ENCODE peak calls at places on chromosomes 3 and 15, in eight cellular contexts. One of them, this sample, is unnamed.
A peak's percentile ranks its signal among the peaks of the same experiment; 100 is the strongest.

GRCh38 chr3:41265011-41265545 is 65.8 kb downstream of the CTNNB1 start:
- DNase-seq in GM06990: no peak
- DNase-seq in endothelial cell of umbilical vein: no peak
- DNase-seq in heart left ventricle: no peak
- DNase-seq in transverse colon: no peak
- DNase-seq in sigmoid colon: no peak
- DNase-seq in pancreas: no peak
- DNase-seq in adrenal gland: no peak
- DNase-seq in this sample: no peak

GRCh38 chr3:58173670-58174472 is 36.9 kb downstream of the DNASE1L3 start:
- DNase-seq in GM06990: no peak
- DNase-seq in endothelial cell of umbilical vein: peak; percentile 60
- DNase-seq in heart left ventricle: peak; percentile 52
- DNase-seq in transverse colon: peak; percentile 48
- DNase-seq in sigmoid colon: peak; percentile 82
- DNase-seq in pancreas: peak; percentile 91
- DNase-seq in adrenal gland: no peak
- DNase-seq in this sample: no peak

GRCh38 chr3:149655826-149656599 is 1.8 kb downstream of the WWTR1 start:
- DNase-seq in GM06990: no peak
- DNase-seq in endothelial cell of umbilical vein: peak; percentile 50
- DNase-seq in heart left ventricle: no peak
- DNase-seq in transverse colon: no peak
- DNase-seq in sigmoid colon: no peak
- DNase-seq in pancreas: no peak
- DNase-seq in adrenal gland: no peak
- DNase-seq in this sample: no peak

GRCh38 chr3:901953-902778 is 190.7 kb upstream of the CNTN6 start:
- DNase-seq in GM06990: no peak
- DNase-seq in endothelial cell of umbilical vein: peak; percentile 19
- DNase-seq in heart left ventricle: no peak
- DNase-seq in transverse colon: no peak
- DNase-seq in sigmoid colon: no peak
- DNase-seq in pancreas: no peak
- DNase-seq in adrenal gland: no peak
- DNase-seq in this sample: no peak

GRCh38 chr3:54188176-54188791 is 65.9 kb downstream of the CACNA2D3 start:
- DNase-seq in GM06990: peak; percentile 2
- DNase-seq in endothelial cell of umbilical vein: peak; percentile 6
- DNase-seq in heart left ventricle: peak; percentile 43
- DNase-seq in transverse colon: peak; percentile 38
- DNase-seq in sigmoid colon: no peak
- DNase-seq in pancreas: peak; percentile 22
- DNase-seq in adrenal gland: peak; percentile 39
- DNase-seq in this sample: no peak

GRCh38 chr15:73991260-73991659 is 835 bp downstream of the STOML1 start:
- DNase-seq in GM06990: no peak
- DNase-seq in endothelial cell of umbilical vein: peak; percentile 53
- DNase-seq in heart left ventricle: peak; percentile 91
- DNase-seq in transverse colon: peak; percentile 45
- DNase-seq in sigmoid colon: peak; percentile 91
- DNase-seq in pancreas: peak; percentile 41
- DNase-seq in adrenal gland: peak; percentile 77
- DNase-seq in this sample: no peak

GRCh38 chr3:184694266-184694665 is 17.6 kb downstream of the MAGEF1 start:
- DNase-seq in GM06990: no peak
- DNase-seq in endothelial cell of umbilical vein: no peak
- DNase-seq in heart left ventricle: no peak
- DNase-seq in transverse colon: no peak
- DNase-seq in sigmoid colon: no peak
- DNase-seq in pancreas: no peak
- DNase-seq in adrenal gland: no peak
- DNase-seq in this sample: no peak

GRCh38 chr3:86702381-86702958 is 288.5 kb downstream of the VGLL3 start:
- DNase-seq in GM06990: no peak
- DNase-seq in endothelial cell of umbilical vein: peak; percentile 1
- DNase-seq in heart left ventricle: no peak
- DNase-seq in transverse colon: no peak
- DNase-seq in sigmoid colon: no peak
- DNase-seq in pancreas: no peak
- DNase-seq in adrenal gland: no peak
- DNase-seq in this sample: no peak

GRCh38 chr15:72785452-72786243 is 2.1 kb upstream of the ADPGK start:
- DNase-seq in GM06990: no peak
- DNase-seq in endothelial cell of umbilical vein: no peak
- DNase-seq in heart left ventricle: no peak
- DNase-seq in transverse colon: peak; percentile 14
- DNase-seq in sigmoid colon: no peak
- DNase-seq in pancreas: no peak
- DNase-seq in adrenal gland: no peak
- DNase-seq in this sample: no peak

GRCh38 chr3:69822501-69822900 is 83.2 kb downstream of the MITF start:
- DNase-seq in GM06990: no peak
- DNase-seq in endothelial cell of umbilical vein: no peak
- DNase-seq in heart left ventricle: no peak
- DNase-seq in transverse colon: no peak
- DNase-seq in sigmoid colon: no peak
- DNase-seq in pancreas: no peak
- DNase-seq in adrenal gland: no peak
- DNase-seq in this sample: peak; percentile 34

GRCh38 chr15:80999623-81000036 is 1.1 kb upstream of the TLNRD1 start:
- DNase-seq in GM06990: peak; percentile 59
- DNase-seq in endothelial cell of umbilical vein: no peak
- DNase-seq in heart left ventricle: peak; percentile 24
- DNase-seq in transverse colon: peak; percentile 85
- DNase-seq in sigmoid colon: no peak
- DNase-seq in pancreas: peak; percentile 86
- DNase-seq in adrenal gland: no peak
- DNase-seq in this sample: no peak
- H3K4me3 ChIP-seq in GM06990: peak overlapping the region; percentile 69
- H3K4me3 ChIP-seq in endothelial cell of umbilical vein: no peak overlapping the region
- H3K4me3 ChIP-seq in heart left ventricle: peak overlapping the region; percentile 96
- H3K4me3 ChIP-seq in transverse colon: no peak overlapping the region
- H3K4me3 ChIP-seq in sigmoid colon: peak overlapping the region; percentile 88
- H3K4me3 ChIP-seq in pancreas: peak overlapping the region; percentile 91
- H3K4me3 ChIP-seq in adrenal gland: no peak overlapping the region
- H3K4me3 ChIP-seq in this sample: no peak overlapping the region

GRCh38 chr3:49054344-49054862 is 25.2 kb upstream of the IMPDH2 start:
- DNase-seq in GM06990: no peak
- DNase-seq in endothelial cell of umbilical vein: no peak
- DNase-seq in heart left ventricle: no peak
- DNase-seq in transverse colon: no peak
- DNase-seq in sigmoid colon: no peak
- DNase-seq in pancreas: no peak
- DNase-seq in adrenal gland: no peak
- DNase-seq in this sample: no peak
- TF ChIP-seq CTCF in GM06990: no peak
- TF ChIP-seq CTCF in endothelial cell of umbilical vein: no peak
- TF ChIP-seq CTCF in heart left ventricle: no peak
- TF ChIP-seq CTCF in transverse colon: no peak
- TF ChIP-seq CTCF in sigmoid colon: no peak
- TF ChIP-seq CTCF in pancreas: no peak
- TF ChIP-seq CTCF in adrenal gland: no peak
- TF ChIP-seq CTCF in this sample: no peak

DNA sequence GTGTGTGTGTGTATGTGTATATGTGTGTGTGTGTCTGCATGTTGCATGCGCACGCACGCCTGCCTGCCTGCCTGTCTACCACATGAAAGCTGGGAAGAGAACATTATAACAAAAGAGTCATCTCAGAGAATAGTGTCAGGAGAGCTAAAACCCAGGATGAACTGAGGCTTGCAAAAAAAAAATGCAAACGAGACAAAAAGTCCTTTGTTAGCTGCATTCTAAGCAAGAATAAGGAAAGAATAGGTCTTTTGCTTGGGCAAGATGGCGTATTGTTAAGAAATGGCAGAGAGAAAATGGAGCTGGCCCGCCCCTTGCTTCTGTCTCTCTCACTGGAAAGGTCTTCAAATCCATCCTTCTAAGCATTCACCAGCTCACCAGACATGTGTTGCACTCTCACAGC is 16.4 kb downstream of the WNT7A start:
- DNase-seq in GM06990: no peak
- DNase-seq in endothelial cell of umbilical vein: no peak
- DNase-seq in heart left ventricle: no peak
- DNase-seq in transverse colon: no peak
- DNase-seq in sigmoid colon: no peak
- DNase-seq in pancreas: no peak
- DNase-seq in adrenal gland: no peak
- DNase-seq in this sample: no peak
- H3K27me3 ChIP-seq in GM06990: peaks cover 2% of the 10 kb centered on the region
- H3K27me3 ChIP-seq in endothelial cell of umbilical vein: no peaks in the 10 kb centered on the region
- H3K27me3 ChIP-seq in heart left ventricle: peaks cover 10% of the 10 kb centered on the region
- H3K27me3 ChIP-seq in transverse colon: peaks cover 33% of the 10 kb centered on the region
- H3K27me3 ChIP-seq in sigmoid colon: peaks cover 43% of the 10 kb centered on the region
- H3K27me3 ChIP-seq in pancreas: peaks cover 3% of the 10 kb centered on the region
- H3K27me3 ChIP-seq in adrenal gland: peaks cover under 1% of the 10 kb centered on the region
- H3K27me3 ChIP-seq in this sample: no peaks in the 10 kb centered on the region

GRCh38 chr3:195441476-195441970 is 1.3 kb downstream of the ACAP2 start:
- DNase-seq in GM06990: no peak
- DNase-seq in endothelial cell of umbilical vein: peak; percentile 34
- DNase-seq in heart left ventricle: no peak
- DNase-seq in transverse colon: peak; percentile 24
- DNase-seq in sigmoid colon: no peak
- DNase-seq in pancreas: no peak
- DNase-seq in adrenal gland: no peak
- DNase-seq in this sample: no peak

GRCh38 chr3:195438371-195438770 is 4.4 kb downstream of the ACAP2 start:
- DNase-seq in GM06990: no peak
- DNase-seq in endothelial cell of umbilical vein: no peak
- DNase-seq in heart left ventricle: no peak
- DNase-seq in transverse colon: no peak
- DNase-seq in sigmoid colon: no peak
- DNase-seq in pancreas: no peak
- DNase-seq in adrenal gland: no peak
- DNase-seq in this sample: no peak

GRCh38 chr3:195441051-195441450 is 1.8 kb downstream of the ACAP2 start:
- DNase-seq in GM06990: no peak
- DNase-seq in endothelial cell of umbilical vein: no peak
- DNase-seq in heart left ventricle: no peak
- DNase-seq in transverse colon: no peak
- DNase-seq in sigmoid colon: no peak
- DNase-seq in pancreas: no peak
- DNase-seq in adrenal gland: no peak
- DNase-seq in this sample: no peak

GRCh38 chr3:195441971-195442572 is 748 bp downstream of the ACAP2 start:
- DNase-seq in GM06990: peak; percentile 70
- DNase-seq in endothelial cell of umbilical vein: peak; percentile 47
- DNase-seq in heart left ventricle: peak; percentile 49
- DNase-seq in transverse colon: peak; percentile 50
- DNase-seq in sigmoid colon: peak; percentile 73
- DNase-seq in pancreas: peak; percentile 20
- DNase-seq in adrenal gland: peak; percentile 71
- DNase-seq in this sample: no peak

DNA sequence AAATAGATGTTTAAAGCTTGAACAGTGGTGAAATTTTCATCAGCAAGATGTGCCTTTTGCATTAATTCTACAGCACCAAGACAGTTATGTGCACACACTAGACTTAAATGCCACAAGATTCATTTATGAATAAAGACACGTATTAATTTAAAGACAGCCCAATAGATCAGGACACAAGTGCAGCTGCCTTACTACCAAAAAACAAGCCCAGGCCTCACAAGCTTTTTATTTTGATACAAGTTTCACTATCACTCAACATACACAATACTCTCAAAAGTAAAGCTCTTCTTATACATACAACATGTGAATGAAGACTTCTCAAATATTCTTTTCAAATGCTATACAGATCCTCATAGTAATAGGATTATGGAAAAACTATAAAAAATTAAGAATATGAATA is 2.4 kb downstream of the ACAP2 start:
- DNase-seq in GM06990: peak; percentile 39
- DNase-seq in endothelial cell of umbilical vein: no peak
- DNase-seq in heart left ventricle: no peak
- DNase-seq in transverse colon: no peak
- DNase-seq in sigmoid colon: no peak
- DNase-seq in pancreas: no peak
- DNase-seq in adrenal gland: no peak
- DNase-seq in this sample: no peak
- H3K4me3 ChIP-seq in GM06990: peak overlapping the region; percentile 90
- H3K4me3 ChIP-seq in endothelial cell of umbilical vein: no peak overlapping the region
- H3K4me3 ChIP-seq in heart left ventricle: no peak overlapping the region
- H3K4me3 ChIP-seq in transverse colon: no peak overlapping the region
- H3K4me3 ChIP-seq in sigmoid colon: no peak overlapping the region
- H3K4me3 ChIP-seq in pancreas: no peak overlapping the region
- H3K4me3 ChIP-seq in adrenal gland: no peak overlapping the region
- H3K4me3 ChIP-seq in this sample: no peak overlapping the region

DNA sequence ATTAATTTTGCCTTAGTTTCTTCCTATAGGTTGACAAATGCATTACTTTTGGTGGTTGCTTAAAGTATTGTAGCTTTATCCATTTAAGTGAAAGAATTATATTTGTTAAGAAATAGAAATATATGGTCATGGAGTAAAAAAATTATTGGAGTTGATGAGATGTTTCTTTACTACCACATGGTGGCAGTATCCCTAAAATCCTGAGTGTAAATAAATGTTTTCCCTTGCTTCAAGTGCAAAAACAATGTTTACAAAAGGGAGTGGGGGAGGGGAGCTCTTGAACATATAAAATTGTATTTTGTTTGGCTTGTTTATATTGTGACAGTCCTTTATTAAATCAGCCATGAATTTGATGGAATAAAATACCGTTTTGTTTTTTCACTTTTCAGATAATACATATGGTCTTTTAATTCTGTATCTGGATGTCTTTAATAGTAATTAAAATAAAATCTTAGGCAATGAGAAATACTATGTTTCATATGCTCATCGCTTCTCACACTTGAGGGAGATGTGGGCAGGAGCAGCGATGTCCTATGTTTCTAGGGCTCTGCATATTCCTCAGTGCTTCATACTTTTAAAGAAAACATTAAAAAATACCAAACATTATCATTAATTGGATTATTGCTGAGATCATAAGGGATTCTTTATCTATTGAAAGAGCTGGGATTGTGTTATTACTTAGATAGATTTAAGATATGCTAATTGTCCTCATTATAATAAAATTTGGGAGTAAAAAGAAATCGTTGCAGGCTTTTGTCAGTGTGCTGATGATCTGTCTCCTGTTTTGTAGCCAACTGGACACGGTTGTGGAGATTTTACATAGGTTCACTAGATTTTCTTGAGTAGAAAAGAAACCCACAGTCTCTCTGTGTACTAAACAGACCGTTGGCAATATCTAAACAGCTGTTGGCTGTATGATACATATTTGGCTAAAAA is 349.7 kb downstream of the TUSC7 start:
- DNase-seq in GM06990: no peak
- DNase-seq in endothelial cell of umbilical vein: peak; percentile 22
- DNase-seq in heart left ventricle: no peak
- DNase-seq in transverse colon: no peak
- DNase-seq in sigmoid colon: no peak
- DNase-seq in pancreas: no peak
- DNase-seq in adrenal gland: no peak
- DNase-seq in this sample: no peak
- TF ChIP-seq CTCF in GM06990: peak; percentile 22
- TF ChIP-seq CTCF in endothelial cell of umbilical vein: peak; percentile 25
- TF ChIP-seq CTCF in heart left ventricle: peak; percentile 36
- TF ChIP-seq CTCF in transverse colon: peak; percentile 26
- TF ChIP-seq CTCF in sigmoid colon: peak; percentile 14
- TF ChIP-seq CTCF in pancreas: no peak
- TF ChIP-seq CTCF in adrenal gland: peak; percentile 59
- TF ChIP-seq CTCF in this sample: peak; percentile 51

DNA sequence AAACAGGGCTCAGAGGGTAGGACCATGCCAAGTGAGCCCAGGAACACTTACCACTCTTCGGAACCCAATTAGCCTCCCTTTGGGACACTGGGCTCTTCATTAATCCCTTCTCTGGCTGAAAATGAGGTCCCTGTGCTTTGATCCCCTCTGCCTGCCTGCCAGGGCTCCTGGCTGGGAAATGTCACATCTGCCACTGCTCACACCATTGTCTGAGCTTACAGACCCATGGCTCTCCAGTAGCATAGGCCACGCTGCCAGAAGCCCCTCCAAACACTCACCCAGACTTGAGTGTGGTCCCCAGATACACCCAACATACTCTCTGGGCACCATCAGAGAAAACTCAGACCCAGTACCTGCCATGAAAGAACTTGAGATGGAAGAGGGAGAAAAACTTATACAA is 287.3 kb downstream of the XXYLT1 start:
- DNase-seq in GM06990: no peak
- DNase-seq in endothelial cell of umbilical vein: no peak
- DNase-seq in heart left ventricle: no peak
- DNase-seq in transverse colon: no peak
- DNase-seq in sigmoid colon: no peak
- DNase-seq in pancreas: no peak
- DNase-seq in adrenal gland: no peak
- DNase-seq in this sample: no peak
- H3K27me3 ChIP-seq in GM06990: peaks cover 1% of the 10 kb centered on the region
- H3K27me3 ChIP-seq in endothelial cell of umbilical vein: no peaks in the 10 kb centered on the region
- H3K27me3 ChIP-seq in heart left ventricle: no peaks in the 10 kb centered on the region
- H3K27me3 ChIP-seq in transverse colon: no peaks in the 10 kb centered on the region
- H3K27me3 ChIP-seq in sigmoid colon: no peaks in the 10 kb centered on the region
- H3K27me3 ChIP-seq in pancreas: no peaks in the 10 kb centered on the region
- H3K27me3 ChIP-seq in adrenal gland: no peaks in the 10 kb centered on the region
- H3K27me3 ChIP-seq in this sample: peaks cover 3% of the 10 kb centered on the region